ENCODE peak calls at places on chromosomes 6 and 20, in four cellular contexts. One of them, this sample, is unnamed.

GRCh38 chr6:168342626-168343025 is 23.0 kb upstream of the DACT2 start:
- DNase-seq in H1: no peak
- DNase-seq in GM12878: no peak
- DNase-seq in K562: no peak
- DNase-seq in this sample: no peak

GRCh38 chr6:116945809-116946208 is 68.8 kb downstream of the RFX6 start:
- DNase-seq in H1: no peak
- DNase-seq in GM12878: no peak
- DNase-seq in K562: no peak
- DNase-seq in this sample: no peak

GRCh38 chr6:8904754-8905153 is 469.4 kb upstream of the SLC35B3 start:
- DNase-seq in K562: no peak
- DNase-seq in GM12878: no peak
- DNase-seq in H1: peak
- DNase-seq in this sample: no peak

GRCh38 chr6:80211295-80211694 is 104.8 kb downstream of the BCKDHB start:
- DNase-seq in GM12878: no peak
- DNase-seq in K562: no peak
- DNase-seq in H1: no peak
- DNase-seq in this sample: no peak

GRCh38 chr6:17432356-17432755 is 39.0 kb downstream of the CAP2 start:
- DNase-seq in H1: no peak
- DNase-seq in K562: no peak
- DNase-seq in GM12878: no peak
- DNase-seq in this sample: no peak

GRCh38 chr6:15406452-15406851 is 160.6 kb downstream of the JARID2 start:
- DNase-seq in K562: no peak
- DNase-seq in GM12878: no peak
- DNase-seq in H1: no peak
- DNase-seq in this sample: no peak

GRCh38 chr6:120384671-120385070 is 949.6 kb downstream of the TBC1D32 start:
- DNase-seq in K562: no peak
- DNase-seq in H1: no peak
- DNase-seq in GM12878: no peak
- DNase-seq in this sample: no peak

GRCh38 chr6:93165850-93166249 is 253.5 kb downstream of the EPHA7 start:
- DNase-seq in GM12878: no peak
- DNase-seq in K562: no peak
- DNase-seq in H1: no peak
- DNase-seq in this sample: no peak

GRCh38 chr20:63873477-63873971 is 8.5 kb downstream of the TPD52L2 start:
- DNase-seq in H1: no peak
- DNase-seq in GM12878: no peak
- DNase-seq in K562: no peak
- DNase-seq in this sample: peak

GRCh38 chr6:16783485-16783884 is 22.2 kb upstream of the ATXN1 start:
- DNase-seq in H1: no peak
- DNase-seq in GM12878: no peak
- DNase-seq in K562: no peak
- DNase-seq in this sample: no peak

GRCh38 chr6:119240257-119241123 is 109.1 kb downstream of the MAN1A1 start:
- DNase-seq in H1: no peak
- DNase-seq in K562: no peak
- DNase-seq in GM12878: no peak
- DNase-seq in this sample: no peak

GRCh38 chr6:27495386-27496135 is 22.7 kb upstream of the ZNF184 start:
- DNase-seq in GM12878: peak
- DNase-seq in K562: peak
- DNase-seq in H1: peak
- DNase-seq in this sample: peak

GRCh38 chr20:58340853-58341252 is 31.3 kb downstream of the RAB22A start:
- DNase-seq in H1: no peak
- DNase-seq in GM12878: no peak
- DNase-seq in K562: no peak
- DNase-seq in this sample: peak

GRCh38 chr6:38185752-38186151 is 366.2 kb downstream of the ZFAND3 start:
- DNase-seq in H1: no peak
- DNase-seq in K562: no peak
- DNase-seq in GM12878: no peak
- DNase-seq in this sample: no peak

GRCh38 chr20:34579191-34579661 is 20.7 kb downstream of the MAP1LC3A start:
- DNase-seq in GM12878: no peak
- DNase-seq in H1: no peak
- DNase-seq in K562: no peak
- DNase-seq in this sample: peak

GRCh38 chr6:63140682-63141318 is 70.5 kb upstream of the FKBP1C start:
- DNase-seq in GM12878: no peak
- DNase-seq in H1: no peak
- DNase-seq in K562: no peak
- DNase-seq in this sample: no peak

GRCh38 chr6:64489760-64490159 is 854.2 kb downstream of the PHF3 start:
- DNase-seq in GM12878: no peak
- DNase-seq in K562: no peak
- DNase-seq in H1: no peak
- DNase-seq in this sample: no peak

GRCh38 chr6:2876210-2877056 is 26.7 kb downstream of the SERPINB9 start:
- DNase-seq in H1: no peak
- DNase-seq in GM12878: no peak
- DNase-seq in K562: no peak
- DNase-seq in this sample: peak

GRCh38 chr6:157548635-157549467 is 167.9 kb downstream of the ZDHHC14 start:
- DNase-seq in H1: no peak
- DNase-seq in GM12878: no peak
- DNase-seq in K562: no peak
- DNase-seq in this sample: peak

GRCh38 chr6:123575218-123575617 is 61.5 kb downstream of the TRDN start:
- DNase-seq in GM12878: no peak
- DNase-seq in K562: no peak
- DNase-seq in H1: no peak
- DNase-seq in this sample: no peak

GRCh38 chr6:112466378-112467151 is 119.4 kb downstream of the RFPL4B start:
- DNase-seq in K562: no peak
- DNase-seq in GM12878: no peak
- DNase-seq in H1: no peak
- DNase-seq in this sample: no peak

GRCh38 chr6:102619585-102619984 is 1226.1 kb downstream of the GRIK2 start:
- DNase-seq in GM12878: no peak
- DNase-seq in H1: no peak
- DNase-seq in K562: no peak
- DNase-seq in this sample: no peak

GRCh38 chr20:50916257-50916656 is 15.0 kb downstream of the ADNP start:
- DNase-seq in K562: peak
- DNase-seq in H1: no peak
- DNase-seq in GM12878: no peak
- DNase-seq in this sample: peak
- TF ChIP-seq MAX in K562: no peak
- TF ChIP-seq MAX in H1: no peak
- TF ChIP-seq MAX in GM12878: no peak
- TF ChIP-seq MAX in this sample: no peak

GRCh38 chr6:138555294-138555988 is 56.1 kb upstream of the NHSL1 start:
- DNase-seq in GM12878: peak
- DNase-seq in H1: no peak
- DNase-seq in K562: no peak
- DNase-seq in this sample: peak
- H2AFZ ChIP-seq in GM12878: no peak
- H2AFZ ChIP-seq in H1: no peak
- H2AFZ ChIP-seq in K562: no peak
- H2AFZ ChIP-seq in this sample: peak

GRCh38 chr6:20118877-20119276 is 93.4 kb downstream of the MBOAT1 start:
- DNase-seq in GM12878: no peak
- DNase-seq in K562: no peak
- DNase-seq in H1: no peak
- DNase-seq in this sample: no peak

GRCh38 chr6:20115269-20116005 is 96.8 kb downstream of the MBOAT1 start:
- DNase-seq in K562: no peak
- DNase-seq in H1: no peak
- DNase-seq in GM12878: no peak
- DNase-seq in this sample: no peak

GRCh38 chr6:20116792-20117191 is 95.5 kb downstream of the MBOAT1 start:
- DNase-seq in GM12878: no peak
- DNase-seq in H1: no peak
- DNase-seq in K562: no peak
- DNase-seq in this sample: no peak

GRCh38 chr6:20119446-20119845 is 92.8 kb downstream of the MBOAT1 start:
- DNase-seq in K562: no peak
- DNase-seq in GM12878: no peak
- DNase-seq in H1: no peak
- DNase-seq in this sample: no peak

GRCh38 chr6:20117474-20117873 is 94.8 kb downstream of the MBOAT1 start:
- DNase-seq in H1: no peak
- DNase-seq in GM12878: no peak
- DNase-seq in K562: no peak
- DNase-seq in this sample: no peak
- TF ChIP-seq POLR2AphosphoS5 in H1: no peak
- TF ChIP-seq POLR2AphosphoS5 in GM12878: no peak
- TF ChIP-seq POLR2AphosphoS5 in K562: no peak
- TF ChIP-seq POLR2AphosphoS5 in this sample: no peak

DNA sequence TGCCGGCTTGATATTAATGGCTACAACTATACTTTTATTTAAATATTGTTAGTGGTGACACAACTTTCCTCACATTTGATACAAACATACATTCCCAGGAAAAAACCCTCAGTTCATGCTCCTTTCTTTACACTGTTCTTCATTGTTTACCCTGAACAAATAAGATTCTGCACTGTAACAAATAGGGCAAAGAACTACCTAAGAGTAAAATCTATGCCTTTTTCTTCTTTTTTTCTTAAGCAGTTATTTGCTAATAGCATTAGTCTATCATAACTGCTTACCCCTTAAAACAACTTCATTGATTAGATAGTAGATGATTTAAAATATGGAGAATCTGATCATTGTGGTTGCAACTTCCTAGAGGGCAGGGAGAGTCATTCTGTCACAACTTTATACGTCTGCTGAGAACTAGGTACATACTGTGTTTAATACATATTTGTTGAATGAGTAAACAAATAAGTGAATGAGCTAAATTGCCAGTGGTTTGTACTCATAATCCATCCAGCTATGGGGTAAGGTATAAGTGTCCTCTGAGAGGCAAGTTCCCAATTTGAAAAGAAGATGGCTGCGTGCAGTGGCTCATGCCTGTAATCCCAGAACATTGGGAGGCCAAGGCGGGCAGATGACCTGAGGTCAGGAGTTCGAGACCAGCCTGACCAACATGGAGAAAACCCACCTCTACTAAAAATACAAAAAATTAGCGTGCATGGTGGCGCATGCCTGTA is 161.0 kb downstream of the CDK19 start:
- DNase-seq in GM12878: no peak
- DNase-seq in H1: no peak
- DNase-seq in K562: no peak
- DNase-seq in this sample: no peak
- TF ChIP-seq MAX in GM12878: no peak
- TF ChIP-seq MAX in H1: no peak
- TF ChIP-seq MAX in K562: no peak
- TF ChIP-seq MAX in this sample: no peak